ENCODE peak calls at places on chromosomes 11 and 22, in seven cellular contexts. Q, Z, V, X, G, L and P are unnamed samples. For H3K27me3, the result is how much of the 10 kb centered on the place peaks cover.

GRCh38 chr11:104795511-104796213 is 102.6 kb downstream of the CASP12 start:
- DNase-seq in Q (no peak), Z (no peak), V (no peak), X (no peak), G (no peak), L (no peak), P (no peak)

GRCh38 chr11:12785901-12786300 is 111.7 kb downstream of the TEAD1 start:
- DNase-seq in Q (no peak), Z (peak), V (no peak), X (no peak), G (no peak), L (no peak), P (no peak)

GRCh38 chr11:17513853-17514252 is 30.4 kb downstream of the USH1C start:
- DNase-seq in Q (no peak), Z (no peak), V (no peak), X (no peak), G (no peak), L (no peak), P (no peak)

GRCh38 chr11:132177106-132177505 is 806.7 kb downstream of the NTM start:
- DNase-seq in Q (peak), Z (no peak), V (no peak), X (no peak), G (peak), L (peak), P (peak)

GRCh38 chr11:126357969-126358762 is 2.7 kb downstream of the ST3GAL4 start:
- DNase-seq in Q (peak), Z (no peak), V (peak), X (no peak), G (no peak), L (no peak), P (no peak)

GRCh38 chr11:121418625-121419114 is 33.4 kb upstream of the SORL1 start:
- DNase-seq in Q (no peak), Z (peak), V (no peak), X (no peak), G (no peak), L (no peak), P (no peak)

GRCh38 chr11:16912607-16913006 is 101.6 kb downstream of the PLEKHA7 start:
- DNase-seq in Q (no peak), Z (peak), V (no peak), X (no peak), G (no peak), L (no peak), P (no peak)

GRCh38 chr11:29282088-29282487 is 734.7 kb downstream of the KCNA4 start:
- DNase-seq in Q (peak), Z (no peak), V (no peak), X (no peak), G (peak), L (peak), P (no peak)

GRCh38 chr11:102733232-102733875 is 8.6 kb upstream of the MMP8 start:
- DNase-seq in Q (peak), Z (peak), V (peak), X (no peak), G (peak), L (peak), P (peak)

GRCh38 chr11:73392108-73393010 is 16.2 kb downstream of the RELT start:
- DNase-seq in Q (no peak), Z (no peak), V (no peak), X (no peak), G (no peak), L (no peak), P (no peak)

GRCh38 chr22:17121235-17122195 is at the start of gene TMEM121B:
- DNase-seq in Q (no peak), Z (peak), V (peak), X (peak), G (peak), L (peak), P (peak)

GRCh38 chr11:67373916-67374570 is 645 bp upstream of the CLCF1 start:
- DNase-seq in Q (peak), Z (peak), V (peak), X (peak), G (peak), L (peak), P (peak)

GRCh38 chr11:91749231-91749630 is 475.4 kb upstream of the FAT3 start:
- DNase-seq in Q (no peak), Z (no peak), V (no peak), X (no peak), G (no peak), L (no peak), P (no peak)

GRCh38 chr22:32827061-32827602 is 25.6 kb downstream of the TIMP3 start:
- DNase-seq in Q (no peak), Z (no peak), V (no peak), X (no peak), G (no peak), L (no peak), P (no peak)

GRCh38 chr22:41106122-41106968 is 14.0 kb downstream of the EP300 start:
- DNase-seq in Q (peak), Z (no peak), V (no peak), X (no peak), G (peak), L (peak), P (no peak)

GRCh38 chr11:85694385-85694980 is 8.5 kb upstream of the CCDC89 start:
- DNase-seq in Q (peak), Z (no peak), V (no peak), X (no peak), G (peak), L (peak), P (no peak)

GRCh38 chr11:86160546-86161149 is 83.9 kb upstream of the EED start:
- DNase-seq in Q (peak), Z (no peak), V (no peak), X (no peak), G (no peak), L (peak), P (peak)

GRCh38 chr11:40235841-40236240 is 1223.6 kb downstream of the LRRC4C start:
- DNase-seq in Q (no peak), Z (no peak), V (no peak), X (no peak), G (no peak), L (no peak), P (no peak)

GRCh38 chr22:33903012-33903411 is 17.3 kb downstream of the LARGE1 start:
- DNase-seq in Q (no peak), Z (no peak), V (no peak), X (no peak), G (no peak), L (no peak), P (no peak)

GRCh38 chr22:24432059-24432853 is 4.9 kb downstream of the ADORA2A start:
- DNase-seq in Q (no peak), Z (peak), V (peak), X (peak), G (peak), L (peak), P (no peak)

GRCh38 chr11:27409742-27410141 is 46.7 kb upstream of the CCDC34 start:
- DNase-seq in Q (no peak), Z (no peak), V (no peak), X (no peak), G (peak), L (no peak), P (no peak)

GRCh38 chr11:19679952-19680823 is 32.4 kb upstream of the NAV2 start:
- DNase-seq in Q (no peak), Z (peak), V (peak), X (peak), G (peak), L (peak), P (no peak)

DNA sequence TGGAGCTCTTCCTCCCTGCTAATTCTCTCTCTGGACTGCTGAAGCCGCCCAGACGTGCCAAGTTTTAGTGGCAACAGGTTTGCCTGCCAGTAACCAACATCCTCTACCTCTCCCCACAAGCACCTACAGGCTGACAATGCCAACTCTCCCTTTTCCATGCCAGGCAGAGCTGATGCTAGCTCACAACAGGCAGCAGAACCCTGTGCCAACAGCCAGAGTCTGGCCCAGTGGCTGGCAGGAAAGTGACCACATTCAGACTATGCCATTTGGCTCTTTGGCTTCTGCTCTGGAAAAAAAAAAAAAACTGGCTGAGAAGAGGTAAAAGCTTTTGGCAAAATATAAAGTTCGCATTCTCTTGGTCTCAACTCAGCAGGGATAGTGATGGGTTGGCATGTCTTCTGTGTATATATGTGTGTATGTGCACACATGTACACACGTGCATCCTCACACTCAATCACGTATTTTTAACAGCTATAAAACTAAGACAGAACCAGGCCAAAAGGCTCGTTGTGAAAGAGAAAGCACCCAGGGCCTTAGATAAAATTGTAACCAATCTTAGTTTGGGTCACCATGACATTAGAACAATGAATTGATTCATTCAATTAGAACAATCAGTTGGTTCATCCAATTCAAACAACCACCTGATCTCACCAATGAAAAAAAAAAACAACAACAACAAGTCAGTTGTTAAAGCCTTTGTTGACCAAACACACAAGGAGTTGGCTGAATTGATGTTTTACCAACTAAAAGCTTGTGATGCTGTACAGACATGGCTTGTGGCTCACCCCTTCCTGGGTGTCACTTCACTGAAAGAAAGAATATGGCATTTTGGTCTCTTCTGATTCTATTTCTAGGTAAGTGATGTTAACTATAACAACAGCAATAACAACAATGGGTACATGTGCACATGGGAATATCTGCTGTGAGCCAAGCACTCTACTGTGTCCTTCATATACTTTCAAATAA is 48.6 kb downstream of the TRIM29 start:
- DNase-seq in Q (no peak), Z (peak), V (no peak), X (no peak), G (no peak), L (no peak), P (no peak)
- H3K27me3 ChIP-seq in Q (under half), Z (under half), V (under half), X (under half), G (under half), L (under half), P (under half)

DNA sequence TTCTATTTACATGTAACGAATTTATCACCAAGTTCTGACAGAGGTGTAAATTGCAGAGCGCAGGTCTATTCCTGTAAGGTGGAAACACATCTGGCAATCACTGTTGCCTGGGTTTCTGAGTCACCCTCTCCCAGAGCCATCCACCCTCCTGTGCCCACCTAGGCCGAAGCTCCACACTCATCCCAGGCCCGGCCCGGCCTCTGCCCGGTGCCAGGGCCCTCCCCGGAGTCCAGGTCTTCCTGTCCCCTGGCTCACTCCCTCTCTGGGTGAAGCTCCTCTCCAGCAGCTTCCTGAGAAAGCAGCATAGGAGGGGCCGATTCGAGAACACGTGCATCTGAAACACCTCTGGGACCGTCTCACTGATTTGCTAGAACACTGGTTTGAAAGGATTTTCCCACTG is 308.2 kb downstream of the SHANK2 start:
- DNase-seq in Q (no peak), Z (no peak), V (no peak), X (no peak), G (no peak), L (no peak), P (no peak)
- H3K4me3 ChIP-seq in Q (no peak), Z (no peak), V (no peak), X (no peak), G (no peak), L (no peak), P (no peak)

GRCh38 chr11:78818201-78818600 is 243.5 kb upstream of the NARS2 start:
- DNase-seq in Q (no peak), Z (no peak), V (no peak), X (no peak), G (no peak), L (no peak), P (no peak)

GRCh38 chr11:78823588-78823987 is 248.9 kb upstream of the NARS2 start:
- DNase-seq in Q (no peak), Z (peak), V (no peak), X (no peak), G (no peak), L (no peak), P (no peak)

GRCh38 chr11:78822931-78823423 is 248.3 kb upstream of the NARS2 start:
- DNase-seq in Q (no peak), Z (no peak), V (peak), X (peak), G (no peak), L (no peak), P (no peak)

GRCh38 chr11:78820722-78821121 is 246.1 kb upstream of the NARS2 start:
- DNase-seq in Q (no peak), Z (no peak), V (no peak), X (no peak), G (no peak), L (no peak), P (no peak)

DNA sequence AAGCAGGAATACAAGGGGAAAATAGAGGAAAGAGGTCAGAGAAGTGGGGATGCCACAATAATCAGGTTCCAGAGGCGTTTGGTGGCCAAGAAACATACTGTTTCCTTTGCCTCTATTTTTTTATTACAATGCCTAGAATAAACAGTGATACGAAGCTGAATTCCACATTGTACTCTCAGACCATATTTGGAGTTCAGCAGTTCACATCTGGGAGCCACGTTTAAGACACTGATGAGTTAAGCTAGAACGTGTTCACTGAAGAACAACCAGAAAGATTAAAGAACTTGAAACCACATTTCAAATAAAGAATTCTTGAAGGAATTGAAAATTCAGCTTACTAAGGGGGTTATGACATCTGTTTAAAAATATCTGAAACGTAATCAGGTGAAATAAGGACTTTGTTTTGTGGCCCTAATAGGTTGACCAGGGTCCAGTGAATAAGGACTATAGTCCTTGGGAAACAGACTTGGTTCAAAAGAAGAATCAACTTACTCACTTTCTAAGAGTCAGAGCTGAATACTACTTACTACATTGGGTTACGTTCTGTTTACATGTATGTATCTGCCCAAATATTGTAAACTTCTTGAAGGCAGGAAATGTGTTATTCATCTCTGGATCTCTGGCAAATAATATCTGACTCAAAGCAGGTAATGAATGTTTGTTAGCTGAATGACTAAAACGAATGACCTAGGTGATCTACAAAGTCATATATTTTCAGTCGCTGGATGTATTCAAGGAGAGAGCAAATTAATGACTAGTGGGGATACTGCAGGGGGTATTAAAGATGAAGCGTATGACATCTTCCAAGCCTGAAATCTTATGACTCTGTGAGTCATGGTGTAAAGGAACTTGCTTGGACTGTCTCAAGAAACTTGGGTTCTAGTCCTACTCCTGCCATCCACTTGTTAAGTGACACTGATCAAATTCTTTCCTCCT is 247.0 kb upstream of the NARS2 start:
- DNase-seq in Q (no peak), Z (no peak), V (no peak), X (no peak), G (peak), L (peak), P (no peak)
- TF ChIP-seq CTCF in Q (no peak), Z (no peak), V (no peak), X (no peak), G (no peak), L (no peak), P (no peak)

GRCh38 chr22:30247561-30247960 is 1.0 kb upstream of the LIF start:
- DNase-seq in Q (no peak), Z (no peak), V (no peak), X (no peak), G (no peak), L (no peak), P (no peak)

GRCh38 chr22:30246962-30247376 is 410 bp upstream of the LIF start:
- DNase-seq in Q (no peak), Z (no peak), V (no peak), X (no peak), G (no peak), L (no peak), P (peak)

GRCh38 chr22:30249049-30250038 is 2.8 kb upstream of the LIF start:
- DNase-seq in Q (peak), Z (no peak), V (peak), X (peak), G (peak), L (no peak), P (peak)

GRCh38 chr22:30248484-30248883 is 1.9 kb upstream of the LIF start:
- DNase-seq in Q (no peak), Z (no peak), V (no peak), X (no peak), G (no peak), L (no peak), P (no peak)

GRCh38 chr22:30247974-30248373 is 1.4 kb upstream of the LIF start:
- DNase-seq in Q (no peak), Z (no peak), V (no peak), X (no peak), G (no peak), L (no peak), P (no peak)
- H3K27me3 ChIP-seq in Q (under half), Z (under half), V (half or more), X (under half), G (under half), L (under half), P (under half)

DNA sequence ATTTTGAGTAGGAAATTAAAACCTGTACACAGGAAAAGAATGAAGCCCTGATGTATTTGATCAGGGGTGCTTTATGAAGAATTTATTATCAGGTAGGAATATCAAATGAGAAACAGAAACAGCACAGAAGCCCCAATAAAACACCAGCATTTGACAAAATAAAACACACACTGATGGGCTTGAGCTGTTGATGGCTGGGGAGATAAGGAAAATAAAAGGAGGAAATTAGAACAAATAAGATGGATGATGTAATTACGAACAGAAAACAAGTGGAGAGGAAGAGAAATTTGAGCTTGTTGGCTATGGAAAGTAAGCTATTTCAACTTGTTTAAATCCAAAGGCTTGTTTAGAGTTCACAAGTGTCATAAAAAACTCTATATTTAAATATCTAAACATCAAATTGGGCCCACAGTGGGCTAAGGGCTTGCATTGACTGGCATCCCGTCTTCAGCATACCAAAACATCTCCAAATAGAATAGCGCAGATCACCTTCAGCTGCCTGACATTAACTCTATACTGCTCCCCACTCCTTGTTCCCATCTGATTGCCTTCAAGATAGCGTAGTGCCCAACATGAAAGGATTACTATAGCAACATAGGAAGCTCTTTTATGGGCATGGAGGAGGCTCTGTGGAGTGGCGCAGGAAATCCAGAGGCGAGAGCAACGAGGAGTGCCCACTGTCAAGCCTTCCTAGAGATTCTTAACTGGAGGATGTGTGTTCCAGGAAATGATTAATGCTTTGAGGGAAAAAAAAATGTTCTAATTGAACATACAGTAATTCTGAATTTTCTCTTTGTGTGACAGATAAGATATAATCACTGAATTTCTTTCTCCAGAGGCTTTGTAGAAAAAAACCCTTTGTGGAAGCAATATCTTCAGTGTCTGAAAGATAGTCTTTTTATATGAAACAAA is 213.5 kb downstream of the CADM1 start:
- DNase-seq in Q (no peak), Z (no peak), V (no peak), X (no peak), G (no peak), L (no peak), P (no peak)
- H3K4me3 ChIP-seq in Q (no peak), Z (no peak), V (no peak), X (no peak), G (no peak), L (no peak), P (no peak)

DNA sequence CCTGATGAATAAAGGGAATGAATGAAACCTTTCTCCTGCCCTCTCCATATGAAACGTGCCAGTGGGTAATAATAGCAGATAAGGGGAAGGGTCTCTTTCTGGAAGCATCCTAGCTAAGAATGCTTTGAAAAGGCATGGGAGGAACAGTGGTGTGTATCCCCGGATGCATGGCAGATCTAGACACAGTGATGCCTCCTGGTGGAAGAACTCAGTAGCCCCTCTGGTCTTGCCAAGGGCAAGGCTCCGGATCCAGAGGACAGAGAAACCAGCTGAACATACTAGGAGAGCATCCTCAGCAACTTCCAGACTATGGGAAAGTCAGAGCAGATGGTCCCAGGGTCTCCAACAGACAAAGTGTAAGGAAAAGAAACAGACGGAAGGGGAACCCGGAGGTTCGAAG is 6.4 kb downstream of the BAIAP2L2 start:
- DNase-seq in Q (no peak), Z (no peak), V (no peak), X (no peak), G (no peak), L (peak), P (no peak)
- TF ChIP-seq CTCF in Q (peak), Z (peak), V (peak), X (no peak), G (peak), L (peak), P (peak)